ENCODE peak calls at places on chromosomes 11 and 22, in seven cellular contexts. E, C, R, U, S, I and O are unnamed samples.

GRCh38 chr22:23072035-23072910 is 2.0 kb downstream of the GNAZ start:
- DNase-seq in R (peak), C (peak), S (no peak), E (no peak), U (no peak), I (no peak), O (peak)

GRCh38 chr11:122690801-122691649 is 35.5 kb downstream of the UBASH3B start:
- DNase-seq in C (no peak), E (peak), R (no peak), S (no peak), I (no peak), U (no peak), O (no peak)

GRCh38 chr22:23754980-23755636 is 883 bp upstream of the VPREB3 start:
- DNase-seq in U (no peak), R (no peak), C (no peak), E (no peak), I (no peak), S (no peak), O (no peak)

GRCh38 chr11:116731821-116732739 is 40.7 kb downstream of the BUD13 start:
- DNase-seq in C (no peak), S (no peak), U (no peak), E (no peak), I (no peak), R (no peak), O (no peak)

GRCh38 chr22:47591016-47591415 is 828.6 kb downstream of the TBC1D22A start:
- DNase-seq in E (no peak), R (no peak), I (peak), S (no peak), C (peak), U (peak), O (no peak)

GRCh38 chr11:11370263-11371060 is 17.4 kb upstream of the CSNK2A3 start:
- DNase-seq in U (no peak), E (no peak), R (no peak), S (no peak), I (no peak), C (no peak), O (no peak)

GRCh38 chr11:34644669-34645406 is 23.9 kb downstream of the EHF start:
- DNase-seq in R (peak), C (no peak), U (no peak), E (no peak), S (no peak), I (no peak), O (no peak)

GRCh38 chr22:50174382-50175190 is 4.1 kb downstream of the PANX2 start:
- DNase-seq in C (peak), S (no peak), U (no peak), R (no peak), E (no peak), I (no peak), O (no peak)

GRCh38 chr11:9568854-9569587 is 4.4 kb upstream of the WEE1 start:
- DNase-seq in C (peak), E (peak), I (peak), R (peak), S (no peak), U (peak), O (peak)

GRCh38 chr11:6259638-6260019 is at the start of gene CCKBR:
- DNase-seq in I (no peak), S (no peak), C (peak), E (no peak), R (no peak), U (no peak), O (peak)

GRCh38 chr22:46737105-46737975 is 712 bp downstream of the CERK start:
- DNase-seq in U (peak), I (peak), S (no peak), E (no peak), C (no peak), R (no peak), O (no peak)

GRCh38 chr11:102573851-102574250 is 43.3 kb upstream of the MMP7 start:
- DNase-seq in U (no peak), E (no peak), C (no peak), R (no peak), S (no peak), I (no peak), O (no peak)

GRCh38 chr11:124329787-124330478 is 9.9 kb upstream of the OR8D2 start:
- DNase-seq in I (no peak), C (no peak), U (no peak), E (no peak), R (no peak), S (peak), O (no peak)
- TF ChIP-seq CTCF in I (no peak), C (no peak), U (no peak), E (no peak), R (no peak), S (no peak), O (no peak)

GRCh38 chr11:45289369-45289768 is 3.2 kb upstream of the SYT13 start:
- DNase-seq in U (no peak), R (peak), I (no peak), E (no peak), C (no peak), S (no peak), O (no peak)
- H3K4me3 ChIP-seq in U (no peak), R (no peak), I (no peak), E (no peak), C (no peak), S (no peak), O (no peak)

GRCh38 chr11:55701429-55701828 is 39.4 kb downstream of the OR4C6 start:
- DNase-seq in C (peak), R (no peak), I (no peak), S (no peak), E (no peak), U (no peak), O (no peak)

DNA sequence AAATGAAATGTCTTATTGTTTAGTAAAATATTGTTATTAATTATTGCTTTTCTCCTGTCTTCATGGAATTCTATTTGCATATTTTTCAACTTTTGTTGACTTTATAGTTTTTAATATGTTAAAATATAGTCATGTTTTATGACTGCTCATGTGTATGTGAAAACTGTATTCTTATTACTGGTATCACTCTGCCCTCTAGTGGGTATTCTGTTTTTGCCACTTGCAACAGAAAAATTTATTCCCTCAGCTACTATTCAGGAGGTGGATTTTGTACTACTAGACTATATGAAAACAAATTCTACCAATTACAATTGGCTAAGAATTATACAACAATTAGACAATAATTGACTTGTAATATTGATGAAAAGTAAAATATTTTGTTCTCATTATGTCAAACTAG is 45.0 kb downstream of the OR4C6 start:
- DNase-seq in C (no peak), R (no peak), E (no peak), S (peak), U (no peak), I (no peak), O (no peak)
- TF ChIP-seq CTCF in C (no peak), R (peak), E (peak), S (peak), U (no peak), I (peak), O (peak)

DNA sequence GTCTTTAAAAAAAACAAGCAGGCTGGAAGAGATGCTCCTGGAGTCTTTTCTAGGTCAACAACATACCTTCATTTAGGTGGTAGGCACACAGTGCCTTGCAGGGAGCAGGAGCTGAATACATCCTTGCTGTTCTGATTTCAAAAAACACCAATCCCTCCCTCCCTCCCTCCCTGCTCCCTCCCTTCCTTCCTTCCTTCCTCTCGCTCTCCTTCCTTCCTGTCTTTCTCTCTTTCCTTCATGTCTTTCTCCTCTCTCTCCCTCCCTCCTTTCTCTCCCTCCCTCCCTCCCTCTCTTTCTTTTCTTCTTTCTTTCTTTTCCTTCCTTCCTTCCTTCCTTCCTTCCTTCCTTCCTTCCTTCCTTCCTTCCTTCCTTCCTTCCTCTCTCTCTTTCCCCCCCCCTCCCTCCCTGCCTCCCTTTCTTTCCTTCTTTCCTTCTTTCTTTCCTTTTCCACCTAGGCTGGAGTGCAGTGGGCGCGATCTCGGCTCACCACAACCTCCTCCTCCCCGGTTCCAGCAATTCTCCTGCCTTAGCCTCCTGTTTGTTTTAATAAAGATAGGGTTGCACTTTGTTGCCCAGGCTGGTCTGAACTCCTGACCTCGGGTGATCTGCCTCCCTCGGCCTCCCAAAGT is 245.1 kb downstream of the MIAT start:
- DNase-seq in C (no peak), S (no peak), U (no peak), I (no peak), E (no peak), R (no peak), O (no peak)
- H3K4me3 ChIP-seq in C (no peak), S (no peak), U (no peak), I (no peak), E (no peak), R (no peak), O (no peak)

GRCh38 chr11:114400222-114400973 is at the start of the genes C11orf71 and RBM7:
- DNase-seq in S (peak), E (peak), I (peak), U (peak), C (peak), R (peak), O (peak)
- TF ChIP-seq CTCF in S (peak), E (no peak), I (no peak), U (peak), C (peak), R (no peak), O (peak)

GRCh38 chr11:119728226-119728626 is 774 bp downstream of the NECTIN1 start:
- DNase-seq in S (no peak), E (no peak), R (no peak), I (no peak), U (no peak), C (no peak), O (no peak)

GRCh38 chr11:119729581-119730346 is 764 bp upstream of the NECTIN1 start:
- DNase-seq in R (no peak), U (peak), C (peak), S (no peak), E (peak), I (peak), O (peak)

GRCh38 chr11:119728651-119729580 is at the start of gene NECTIN1:
- DNase-seq in C (peak), R (peak), S (no peak), I (peak), U (peak), E (peak), O (peak)

GRCh38 chr11:119730789-119731386 is 1.9 kb upstream of the NECTIN1 start:
- DNase-seq in S (no peak), E (no peak), C (no peak), I (no peak), U (no peak), R (no peak), O (no peak)

GRCh38 chr11:119730347-119730613 is 1.3 kb upstream of the NECTIN1 start:
- DNase-seq in E (no peak), I (no peak), R (no peak), U (no peak), S (no peak), C (no peak), O (no peak)
- H3K4me3 ChIP-seq in E (peak), I (peak), R (no peak), U (peak), S (peak), C (peak), O (peak)

GRCh38 chr11:120759046-120759445 is 247.5 kb downstream of the GRIK4 start:
- DNase-seq in E (no peak), C (no peak), R (no peak), I (no peak), U (no peak), S (no peak), O (no peak)

GRCh38 chr11:120752668-120753067 is 241.1 kb downstream of the GRIK4 start:
- DNase-seq in R (no peak), C (no peak), S (no peak), E (no peak), U (no peak), I (no peak), O (no peak)

GRCh38 chr11:120751550-120751949 is 240.0 kb downstream of the GRIK4 start:
- DNase-seq in S (no peak), R (no peak), U (no peak), C (no peak), E (no peak), I (no peak), O (no peak)

DNA sequence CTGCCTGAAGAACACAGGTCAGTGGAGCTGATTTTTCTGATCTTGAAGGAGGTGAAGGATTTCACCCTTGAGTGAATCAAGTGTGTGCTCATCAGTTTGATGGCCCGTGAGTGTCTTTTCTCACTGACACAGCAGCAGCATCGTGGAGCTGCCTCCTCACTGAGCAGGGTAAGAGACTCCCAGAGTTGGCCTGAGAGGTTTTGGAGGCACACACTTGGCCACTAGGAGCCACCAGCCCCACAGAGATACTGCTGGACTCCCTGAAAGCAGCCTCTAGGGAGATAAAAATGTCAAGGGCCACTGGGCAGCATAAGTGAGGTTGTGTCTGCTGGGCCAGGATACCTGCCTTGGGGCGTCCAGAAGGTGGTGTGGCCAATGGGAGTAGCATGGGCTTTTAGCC is 245.4 kb downstream of the GRIK4 start:
- DNase-seq in E (no peak), S (no peak), U (no peak), C (no peak), R (no peak), I (no peak), O (no peak)
- TF ChIP-seq CTCF in E (no peak), S (peak), U (no peak), C (no peak), R (no peak), I (no peak), O (no peak)

GRCh38 chr11:129018991-129019390 is 76.3 kb upstream of the TP53AIP1 start:
- DNase-seq in I (no peak), C (no peak), S (no peak), R (no peak), E (no peak), U (no peak), O (no peak)

GRCh38 chr11:129023968-129024676 is 81.5 kb upstream of the TP53AIP1 start:
- DNase-seq in E (no peak), U (no peak), S (no peak), R (no peak), I (no peak), C (no peak), O (peak)

GRCh38 chr11:129021295-129021694 is 78.6 kb upstream of the TP53AIP1 start:
- DNase-seq in C (no peak), U (no peak), E (no peak), S (no peak), I (no peak), R (no peak), O (no peak)
- H3K4me3 ChIP-seq in C (no peak), U (no peak), E (no peak), S (no peak), I (no peak), R (no peak), O (no peak)

GRCh38 chr22:38290347-38290746 is 17.5 kb upstream of the TMEM184B start:
- DNase-seq in E (no peak), I (no peak), U (no peak), C (no peak), R (no peak), S (no peak), O (no peak)
- TF ChIP-seq CTCF in E (no peak), I (no peak), U (no peak), C (no peak), R (no peak), S (no peak), O (no peak)

GRCh38 chr11:30017467-30017895 is 651 bp upstream of the KCNA4 start:
- DNase-seq in U (no peak), E (no peak), C (no peak), R (no peak), I (no peak), S (no peak), O (no peak)
- H3K4me3 ChIP-seq in U (peak), E (no peak), C (peak), R (no peak), I (no peak), S (no peak), O (peak)